ENCODE peak calls at places on chromosomes 12 and 14, in seven cellular contexts. I is transverse colon, A is lower lobe of right lung, G is tibial nerve, W is psoas muscle, Y is Panc1, V is upper lobe of right lung. L is an unnamed sample. For H3K27me3, the result is how much of the 10 kb centered on the place peaks cover.

GRCh38 chr12:47307680-47308399 is 228.1 kb upstream of the AMIGO2 start:
- DNase-seq in I (peak), A (no peak), G (no peak), W (no peak), Y (peak), V (no peak), L (no peak)

GRCh38 chr12:45122776-45123380 is 72.0 kb upstream of the DBX2 start:
- DNase-seq in I (no peak), A (no peak), G (no peak), W (no peak), Y (peak), V (no peak), L (no peak)

GRCh38 chr14:97233319-97233980 is 436.3 kb downstream of the VRK1 start:
- DNase-seq in I (no peak), A (no peak), G (no peak), W (no peak), Y (no peak), V (no peak), L (no peak)

GRCh38 chr12:128992116-128992515 is 138.8 kb downstream of the GLT1D1 start:
- DNase-seq in I (no peak), A (no peak), G (no peak), W (no peak), Y (no peak), V (no peak), L (no peak)

GRCh38 chr12:116498471-116498870 is 60.7 kb upstream of the MAP1LC3B2 start:
- DNase-seq in I (no peak), A (no peak), G (no peak), W (no peak), Y (no peak), V (no peak), L (no peak)

GRCh38 chr12:104242546-104243206 is 27.1 kb downstream of the TXNRD1 start:
- DNase-seq in I (no peak), A (no peak), G (no peak), W (no peak), Y (no peak), V (no peak), L (no peak)

GRCh38 chr14:100067971-100068959 is 3.0 kb downstream of the EVL start:
- DNase-seq in I (peak), A (peak), G (no peak), W (no peak), Y (no peak), V (peak), L (peak)

GRCh38 chr12:9244894-9245293 is 36.7 kb upstream of the PZP start:
- DNase-seq in I (no peak), A (no peak), G (peak), W (no peak), Y (no peak), V (no peak), L (peak)

GRCh38 chr12:121466800-121467637 is 67.1 kb downstream of the RNF34 start:
- DNase-seq in I (peak), A (peak), G (peak), W (peak), Y (no peak), V (peak), L (peak)

GRCh38 chr12:124527861-124528561 is 39.4 kb downstream of the NCOR2 start:
- DNase-seq in I (no peak), A (no peak), G (no peak), W (peak), Y (no peak), V (no peak), L (no peak)

GRCh38 chr12:108801736-108802665 is 55.4 kb downstream of the SSH1 start:
- DNase-seq in I (peak), A (no peak), G (peak), W (peak), Y (no peak), V (no peak), L (peak)

GRCh38 chr12:7142057-7142644 is 12.0 kb downstream of the CLSTN3 start:
- DNase-seq in I (peak), A (peak), G (peak), W (no peak), Y (peak), V (peak), L (no peak)

GRCh38 chr14:99544971-99545370 is 59.0 kb downstream of the CCDC85C start:
- DNase-seq in I (no peak), A (no peak), G (no peak), W (no peak), Y (no peak), V (no peak), L (no peak)

GRCh38 chr14:61528591-61529021 is 166.7 kb upstream of the HIF1A start:
- DNase-seq in I (no peak), A (no peak), G (no peak), W (no peak), Y (no peak), V (no peak), L (no peak)

GRCh38 chr12:103773109-103773905 is 67.7 kb downstream of the NT5DC3 start:
- DNase-seq in I (no peak), A (no peak), G (no peak), W (no peak), Y (no peak), V (no peak), L (no peak)

GRCh38 chr12:51326762-51327439 is 2.9 kb upstream of the BIN2 start:
- DNase-seq in I (no peak), A (peak), G (no peak), W (no peak), Y (no peak), V (peak), L (peak)

GRCh38 chr12:54991161-54991991 is 6.8 kb upstream of the TESPA1 start:
- DNase-seq in I (no peak), A (no peak), G (no peak), W (no peak), Y (no peak), V (no peak), L (no peak)

GRCh38 chr12:54993181-54993835 is 8.7 kb upstream of the TESPA1 start:
- DNase-seq in I (peak), A (no peak), G (peak), W (no peak), Y (peak), V (no peak), L (peak)

GRCh38 chr12:54988402-54989054 is 4.0 kb upstream of the TESPA1 start:
- DNase-seq in I (peak), A (peak), G (peak), W (peak), Y (no peak), V (peak), L (peak)

GRCh38 chr12:54989829-54990228 is 5.3 kb upstream of the TESPA1 start:
- DNase-seq in I (no peak), A (no peak), G (no peak), W (no peak), Y (no peak), V (no peak), L (no peak)

GRCh38 chr12:54991992-54992377 is 7.4 kb upstream of the TESPA1 start:
- DNase-seq in I (no peak), A (no peak), G (no peak), W (no peak), Y (no peak), V (no peak), L (no peak)
- H3K27me3 ChIP-seq in I (under half), A (under half), G (under half), W (under half), Y (under half), V (under half), L (under half)

GRCh38 chr12:119013023-119013422 is 31.7 kb downstream of the SRRM4 start:
- DNase-seq in I (no peak), A (no peak), G (no peak), W (no peak), Y (no peak), V (no peak), L (no peak)
- H3K27me3 ChIP-seq in I (under half), A (under half), G (under half), W (under half), Y (under half), V (under half), L (under half)

GRCh38 chr14:56817396-56817921 is 7.2 kb upstream of the OTX2 start:
- DNase-seq in I (no peak), A (no peak), G (no peak), W (no peak), Y (no peak), V (no peak), L (no peak)
- H3K27me3 ChIP-seq in I (half or more), A (half or more), G (under half), W (under half), Y (under half), V (half or more), L (half or more)

GRCh38 chr12:130934753-130935152 is 19.0 kb upstream of the ADGRD1 start:
- DNase-seq in I (no peak), A (no peak), G (no peak), W (no peak), Y (no peak), V (no peak), L (no peak)
- H3K27me3 ChIP-seq in I (under half), A (under half), G (under half), W (under half), Y (under half), V (under half), L (under half)

DNA sequence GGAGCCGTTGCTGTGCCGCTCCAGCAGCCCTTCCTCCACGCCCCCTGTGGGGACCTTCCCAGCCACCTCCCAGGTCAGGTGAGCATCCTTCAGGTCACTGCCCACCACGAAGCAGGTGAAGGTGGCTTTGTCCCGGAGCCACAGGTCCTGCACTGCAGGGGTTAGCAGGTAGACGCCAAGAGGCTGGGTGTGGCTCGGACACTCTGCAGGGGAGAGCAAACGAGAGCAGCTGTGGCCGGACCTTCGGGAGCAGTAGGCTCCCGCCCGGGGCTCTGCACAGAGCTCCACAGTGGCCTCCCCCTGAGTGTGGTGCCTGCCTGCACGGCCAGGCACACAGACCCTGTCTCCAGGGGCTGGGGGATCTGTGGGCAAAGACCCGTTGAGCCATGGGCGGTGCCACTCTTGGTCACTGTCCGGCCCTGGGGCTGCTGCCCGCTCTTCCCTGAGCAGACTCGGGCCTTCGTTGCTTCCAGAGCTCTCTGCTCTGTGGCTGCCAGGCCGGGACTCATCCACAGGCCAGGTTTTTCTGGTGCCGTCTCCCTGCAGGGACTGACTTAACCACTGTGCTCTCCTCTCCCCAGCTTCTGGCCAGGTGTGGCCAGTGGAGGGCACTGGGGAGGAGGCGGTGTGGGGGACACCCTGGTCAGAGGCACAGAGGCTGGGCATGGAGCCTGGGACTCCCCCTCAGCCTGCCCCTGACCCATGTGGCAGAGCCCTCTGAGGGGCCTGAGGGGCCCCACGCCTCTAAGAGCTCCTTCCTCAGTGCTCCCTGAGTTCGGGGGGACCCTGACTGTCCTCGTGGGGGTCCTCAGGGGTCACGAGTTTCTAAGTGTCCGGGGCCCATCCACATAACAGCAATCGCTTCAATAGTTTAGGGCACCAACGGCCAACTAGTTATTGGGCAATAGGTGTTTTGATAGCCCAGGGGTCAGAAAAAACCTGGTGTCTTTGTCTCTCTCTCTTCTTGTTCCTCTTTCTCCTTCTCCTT is 314.9 kb downstream of the TMEM121 start:
- DNase-seq in I (no peak), A (no peak), G (no peak), W (no peak), Y (no peak), V (peak), L (peak)
- H3K27me3 ChIP-seq in I (under half), A (under half), G (under half), W (under half), Y (under half), V (under half), L (under half)

GRCh38 chr14:73231874-73232851 is 5.1 kb upstream of the PAPLN start:
- DNase-seq in I (no peak), A (peak), G (peak), W (peak), Y (no peak), V (no peak), L (no peak)

GRCh38 chr14:73234029-73234428 is 3.3 kb upstream of the PAPLN start:
- DNase-seq in I (no peak), A (no peak), G (no peak), W (no peak), Y (no peak), V (no peak), L (no peak)

GRCh38 chr14:73233564-73233963 is 3.7 kb upstream of the PAPLN start:
- DNase-seq in I (no peak), A (no peak), G (no peak), W (no peak), Y (no peak), V (no peak), L (no peak)

GRCh38 chr14:73234586-73235394 is 2.5 kb upstream of the PAPLN start:
- DNase-seq in I (no peak), A (no peak), G (no peak), W (no peak), Y (no peak), V (no peak), L (no peak)

DNA sequence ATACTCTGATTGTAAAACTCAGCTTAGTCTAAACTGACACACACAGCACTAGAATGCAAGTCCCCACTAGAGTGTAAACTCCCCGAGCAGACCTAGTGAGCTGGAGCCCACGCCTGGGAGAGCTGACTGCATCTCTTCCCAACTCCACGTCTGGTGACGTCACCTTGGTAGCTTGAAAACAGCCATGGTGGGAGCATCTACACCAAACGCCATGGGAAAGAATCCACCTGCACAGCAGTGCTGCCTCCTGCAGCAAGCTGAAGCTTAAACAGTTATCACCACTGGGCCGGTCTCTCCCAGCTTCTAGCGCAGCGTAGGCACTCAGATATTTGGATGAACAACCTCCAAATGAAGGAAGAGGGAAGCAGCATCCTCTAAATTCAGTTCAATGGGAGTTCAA is 4.3 kb upstream of the PAPLN start:
- DNase-seq in I (no peak), A (no peak), G (peak), W (peak), Y (no peak), V (no peak), L (no peak)
- H3K27me3 ChIP-seq in I (under half), A (under half), G (under half), W (under half), Y (under half), V (under half), L (under half)

GRCh38 chr12:20369164-20370000 is 1.0 kb downstream of the PDE3A start:
- DNase-seq in I (peak), A (peak), G (peak), W (peak), Y (no peak), V (peak), L (peak)
- H3K27me3 ChIP-seq in I (under half), A (under half), G (under half), W (under half), Y (under half), V (under half), L (under half)

GRCh38 chr12:4951601-4952000 is 41.9 kb downstream of the KCNA1 start:
- DNase-seq in I (no peak), A (no peak), G (no peak), W (no peak), Y (no peak), V (no peak), L (no peak)
- H3K27me3 ChIP-seq in I (under half), A (under half), G (under half), W (under half), Y (under half), V (under half), L (half or more)

DNA sequence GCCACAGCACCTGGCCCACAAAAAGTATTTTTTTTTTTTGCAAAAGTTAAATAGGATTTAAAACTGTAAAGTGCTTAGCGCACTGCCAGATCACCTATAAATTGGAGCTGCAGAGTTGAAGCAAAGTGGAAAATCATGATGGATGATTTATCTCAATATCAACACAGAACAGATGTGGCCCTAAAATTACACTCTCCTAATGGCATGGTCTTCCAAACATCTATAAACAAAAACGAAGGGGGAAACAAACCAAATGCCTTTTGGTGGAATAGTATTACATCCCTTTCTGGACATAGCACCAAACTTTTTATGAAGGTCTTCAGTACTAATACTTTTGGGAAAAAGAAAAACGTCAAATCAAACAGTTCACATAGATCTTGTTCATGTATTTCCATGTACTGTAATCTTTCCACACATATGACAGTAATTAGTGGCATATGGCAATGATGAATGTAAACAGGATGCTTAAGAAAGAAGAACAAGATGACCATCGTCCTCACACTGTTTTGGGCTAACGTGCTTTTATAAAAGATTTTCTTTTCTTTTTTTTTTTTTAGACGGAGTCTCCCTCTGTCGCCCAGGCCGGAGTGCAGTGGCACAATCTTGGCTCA is 22.9 kb upstream of the ANAPC7 start:
- DNase-seq in I (no peak), A (no peak), G (no peak), W (no peak), Y (no peak), V (no peak), L (no peak)
- H3K27me3 ChIP-seq in I (under half), A (under half), G (under half), W (under half), Y (under half), V (under half), L (under half)